ENCODE peak calls at places on chromosomes 16 and 17, in five cellular contexts. M is H1; O is upper lobe of right lung; B is suprapubic skin; W is naive thymus-derived CD4-positive, alpha-beta T cell. F is an unnamed sample.

GRCh38 chr17:74853048-74853397 is 6.7 kb downstream of the GRIN2C start:
- DNase-seq in W (no peak), O (no peak), M (no peak), B (no peak), F (no peak)

GRCh38 chr17:4199818-4200402 is 56.9 kb downstream of the CYB5D2 start:
- DNase-seq in O (no peak), M (no peak), W (no peak), B (no peak), F (peak; percentile 38)

GRCh38 chr16:57807252-57807967 is 5.1 kb upstream of the KIFC3 start:
- DNase-seq in O (no peak), W (no peak), M (no peak), B (no peak), F (no peak)

GRCh38 chr16:1471569-1472194 is 3.1 kb downstream of the CLCN7 start:
- DNase-seq in M (peak; percentile 38), B (no peak), W (no peak), O (no peak), F (no peak)

GRCh38 chr17:20170085-20170484 is 160.9 kb downstream of the SPECC1 start:
- DNase-seq in B (no peak), O (no peak), M (no peak), W (no peak), F (no peak)

GRCh38 chr16:71230122-71230845 is at the start of gene HYDIN:
- DNase-seq in B (no peak), M (peak; percentile 96), W (no peak), O (peak; percentile 81), F (peak; percentile 9)

GRCh38 chr17:66432996-66433556 is 130.7 kb downstream of the PRKCA start:
- DNase-seq in B (no peak), W (no peak), O (no peak), M (no peak), F (peak; percentile 10)

GRCh38 chr16:11390573-11391495 is 45.6 kb downstream of the RMI2 start:
- DNase-seq in B (no peak), M (no peak), W (no peak), O (no peak), F (no peak)

GRCh38 chr16:58027341-58028167 is 2.0 kb downstream of the MMP15 start:
- DNase-seq in W (no peak), O (peak; percentile 81), M (peak; percentile 77), B (no peak), F (no peak)

GRCh38 chr17:10117581-10118001 is 80.8 kb downstream of the GAS7 start:
- DNase-seq in W (no peak), O (peak; percentile 63), M (no peak), B (no peak), F (no peak)
- H3K4me1 ChIP-seq in W (peaks cover 90% of the 10 kb centered on the region), O (peaks cover 45% of the 10 kb centered on the region), M (peaks cover 21% of the 10 kb centered on the region), B (peaks cover 91% of the 10 kb centered on the region), F (no peaks in the 10 kb centered on the region)

GRCh38 chr17:58002154-58002553 is 4.9 kb downstream of the SRSF1 start:
- DNase-seq in O (no peak), B (no peak), M (no peak), W (no peak), F (no peak)
- H3K4me1 ChIP-seq in O (peaks cover 47% of the 10 kb centered on the region), B (peaks cover 37% of the 10 kb centered on the region), M (peaks cover 3% of the 10 kb centered on the region), W (peaks cover 25% of the 10 kb centered on the region), F (peaks cover 40% of the 10 kb centered on the region)

GRCh38 chr17:83103200-83103937 is 24.0 kb downstream of the METRNL start:
- DNase-seq in W (no peak), O (no peak), M (no peak), B (no peak), F (no peak)

GRCh38 chr17:83106036-83106577 is 26.7 kb downstream of the METRNL start:
- DNase-seq in M (no peak), B (no peak), O (no peak), W (no peak), F (no peak)

GRCh38 chr17:83105512-83105911 is 26.1 kb downstream of the METRNL start:
- DNase-seq in M (no peak), W (no peak), B (no peak), O (no peak), F (no peak)

GRCh38 chr17:83103938-83104311 is 24.5 kb downstream of the METRNL start:
- DNase-seq in B (no peak), W (no peak), M (no peak), O (no peak), F (no peak)

GRCh38 chr17:83104577-83105505 is 25.4 kb downstream of the METRNL start:
- DNase-seq in M (no peak), W (no peak), B (no peak), O (no peak), F (no peak)
- H3K4me1 ChIP-seq in M (peaks cover 8% of the 10 kb centered on the region), W (peaks cover 3% of the 10 kb centered on the region), B (peaks cover 64% of the 10 kb centered on the region), O (peaks cover 30% of the 10 kb centered on the region), F (peaks cover 10% of the 10 kb centered on the region)

GRCh38 chr17:49012893-49013255 is 15.7 kb downstream of the IGF2BP1 start:
- DNase-seq in O (no peak), M (no peak), B (no peak), W (no peak), F (no peak)
- H3K4me1 ChIP-seq in O (no peaks in the 10 kb centered on the region), M (peaks cover 31% of the 10 kb centered on the region), B (peaks cover 18% of the 10 kb centered on the region), W (no peaks in the 10 kb centered on the region), F (no peaks in the 10 kb centered on the region)

GRCh38 chr17:45430006-45430737 is 2.5 kb downstream of the ARHGAP27 start:
- DNase-seq in O (peak; percentile 59), W (no peak), M (no peak), B (no peak), F (no peak)
- H3K4me1 ChIP-seq in O (peaks cover 36% of the 10 kb centered on the region), W (peaks cover 14% of the 10 kb centered on the region), M (peaks cover 13% of the 10 kb centered on the region), B (peaks cover 79% of the 10 kb centered on the region), F (peaks cover 33% of the 10 kb centered on the region)

GRCh38 chr17:78276098-78276497 is 44.7 kb downstream of the TMEM235 start:
- DNase-seq in B (no peak), M (no peak), O (no peak), W (no peak), F (no peak)

GRCh38 chr17:78278139-78278741 is 46.8 kb downstream of the TMEM235 start:
- DNase-seq in W (no peak), B (no peak), O (no peak), M (no peak), F (no peak)

GRCh38 chr17:78275355-78275754 is 43.9 kb downstream of the TMEM235 start:
- DNase-seq in M (no peak), W (no peak), O (no peak), B (no peak), F (no peak)

GRCh38 chr17:78273813-78274212 is 42.4 kb downstream of the TMEM235 start:
- DNase-seq in M (no peak), O (no peak), B (no peak), W (no peak), F (no peak)

GRCh38 chr17:78276499-78276898 is 45.1 kb downstream of the TMEM235 start:
- DNase-seq in M (no peak), O (no peak), B (no peak), W (no peak), F (no peak)
- H3K4me1 ChIP-seq in M (peaks cover 21% of the 10 kb centered on the region), O (peaks cover 11% of the 10 kb centered on the region), B (peaks cover 16% of the 10 kb centered on the region), W (no peaks in the 10 kb centered on the region), F (peaks cover 29% of the 10 kb centered on the region)